ENCODE peak calls at places on chromosome 4, in seven cellular contexts. E is activated effector memory CD4-positive, alpha-beta T cell treated with Interleukin-2 at 50 U/mL for 16 hours; Q is ACHN; Y is AG08396; S is ascending aorta; G is GM23248; M is NCI-H1436 treated with DMSO at 0.1 percent for 48 hours. Z is an unnamed sample.

GRCh38 chr4:54717694-54718093 is 59.9 kb downstream of the KIT start:
- DNase-seq in Q (no peak), E (no peak), M (no peak), Y (no peak), S (no peak), G (no peak), Z (no peak)

GRCh38 chr4:98448923-98449322 is 187.7 kb downstream of the RAP1GDS1 start:
- DNase-seq in S (no peak), Q (no peak), E (peak; percentile 25), M (no peak), Y (no peak), G (no peak), Z (no peak)

GRCh38 chr4:183249854-183250253 is 70.2 kb downstream of the CLDN22 start:
- DNase-seq in Y (no peak), Q (peak; percentile 58), G (peak; percentile 66), M (no peak), S (no peak), E (no peak), Z (peak; percentile 12)

GRCh38 chr4:2289311-2289954 is 27.5 kb upstream of the MXD4 start:
- DNase-seq in Y (no peak), E (no peak), S (no peak), M (no peak), G (no peak), Q (no peak), Z (no peak)

GRCh38 chr4:183285886-183286285 is 34.2 kb downstream of the CLDN22 start:
- DNase-seq in E (no peak), Q (no peak), Y (no peak), S (no peak), M (no peak), G (no peak), Z (no peak)

GRCh38 chr4:177964061-177964460 is 521.8 kb upstream of the AGA start:
- DNase-seq in G (peak; percentile 7), E (no peak), Q (peak; percentile 1), M (no peak), S (no peak), Y (no peak), Z (no peak)

GRCh38 chr4:151786158-151786495 is 25.3 kb upstream of the GATB start:
- DNase-seq in E (no peak), M (no peak), Q (no peak), G (no peak), Y (no peak), S (no peak), Z (no peak)

GRCh38 chr4:155777971-155778710 is 19.3 kb downstream of the GUCY1B1 start:
- DNase-seq in M (no peak), Y (peak; percentile 27), Q (no peak), G (peak; percentile 30), E (no peak), S (no peak), Z (no peak)

GRCh38 chr4:86942185-86942666 is 7.4 kb downstream of the AFF1 start:
- DNase-seq in M (no peak), S (no peak), G (peak; percentile 28), E (no peak), Q (no peak), Y (no peak), Z (no peak)

GRCh38 chr4:168693750-168694470 is 197.1 kb downstream of the PALLD start:
- DNase-seq in G (peak; percentile 58), Q (no peak), Y (no peak), E (no peak), S (no peak), M (no peak), Z (no peak)

GRCh38 chr4:101217353-101218031 is 129.8 kb downstream of the PPP3CA start:
- DNase-seq in Q (no peak), S (no peak), M (no peak), Y (no peak), E (no peak), G (peak; percentile 75), Z (no peak)

GRCh38 chr4:107380836-107381438 is 339.1 kb downstream of the PAPSS1 start:
- DNase-seq in G (no peak), Q (no peak), E (no peak), Y (no peak), M (no peak), S (no peak), Z (no peak)

GRCh38 chr4:27278615-27279014 is 418.0 kb downstream of the STIM2 start:
- DNase-seq in Y (peak; percentile 4), Q (peak; percentile 30), G (peak; percentile 49), E (no peak), M (no peak), S (no peak), Z (no peak)

GRCh38 chr4:102578819-102579218 is 77.7 kb downstream of the NFKB1 start:
- DNase-seq in E (no peak), Y (no peak), M (no peak), Q (no peak), G (no peak), S (no peak), Z (no peak)

GRCh38 chr4:163976588-163976987 is 482.1 kb downstream of the TMA16 start:
- DNase-seq in S (no peak), M (no peak), Y (no peak), E (no peak), Q (no peak), G (no peak), Z (no peak)

GRCh38 chr4:165627128-165627527 is 245.9 kb upstream of the TLL1 start:
- DNase-seq in Y (no peak), E (no peak), G (no peak), S (no peak), Q (no peak), M (no peak), Z (no peak)

GRCh38 chr4:139786494-139787354 is 121.1 kb downstream of the MGST2 start:
- DNase-seq in Q (peak; percentile 13), E (no peak), Y (no peak), S (no peak), G (no peak), M (no peak), Z (no peak)

GRCh38 chr4:24256547-24256946 is 327.8 kb downstream of the DHX15 start:
- DNase-seq in Q (no peak), G (no peak), E (no peak), M (no peak), S (no peak), Y (no peak), Z (no peak)

GRCh38 chr4:53813991-53814390 is 222.7 kb upstream of the LNX1 start:
- DNase-seq in M (no peak), S (no peak), E (no peak), Q (no peak), G (peak; percentile 1), Y (no peak), Z (no peak)

GRCh38 chr4:55386840-55387239 is 8.9 kb upstream of the TMEM165 start:
- DNase-seq in Y (no peak), E (no peak), Q (no peak), S (no peak), G (no peak), M (no peak), Z (no peak)

GRCh38 chr4:7417639-7418038 is 17.1 kb downstream of the PSAPL1 start:
- DNase-seq in Q (no peak), M (no peak), E (no peak), G (no peak), Y (no peak), S (peak; percentile 5), Z (no peak)

GRCh38 chr4:117786566-117786965 is 247.7 kb upstream of the NDST3 start:
- DNase-seq in Q (no peak), M (no peak), E (no peak), S (no peak), Y (no peak), G (no peak), Z (no peak)

GRCh38 chr4:141643557-141643956 is 7.2 kb downstream of the IL15 start:
- DNase-seq in E (no peak), S (no peak), G (peak; percentile 89), Y (peak; percentile 69), Q (peak; percentile 74), M (no peak), Z (no peak)

GRCh38 chr4:60201052-60201673 is 999.0 kb upstream of the ADGRL3 start:
- DNase-seq in Y (peak; percentile 31), Q (peak; percentile 47), S (no peak), E (no peak), G (peak; percentile 60), M (peak; percentile 6), Z (no peak)

GRCh38 chr4:42638993-42639392 is 17.9 kb downstream of the ATP8A1 start:
- DNase-seq in G (no peak), E (no peak), Y (no peak), M (no peak), S (no peak), Q (no peak), Z (no peak)

GRCh38 chr4:128241425-128241913 is 46.1 kb downstream of the PGRMC2 start:
- DNase-seq in E (no peak), S (no peak), Y (peak; percentile 68), M (no peak), Q (peak; percentile 49), G (peak; percentile 93), Z (no peak)

GRCh38 chr4:182881928-182882327 is 35.3 kb downstream of the DCTD start:
- DNase-seq in Q (no peak), E (no peak), M (no peak), S (no peak), Y (no peak), G (no peak), Z (no peak)

GRCh38 chr4:1565598-1566295 is 118.4 kb downstream of the FAM53A start:
- DNase-seq in Y (no peak), S (no peak), M (no peak), E (no peak), Q (no peak), G (no peak), Z (no peak)

GRCh38 chr4:152165146-152165545 is 370.7 kb downstream of the FBXW7 start:
- DNase-seq in Q (no peak), G (peak; percentile 30), Y (no peak), E (no peak), M (no peak), S (no peak), Z (no peak)

GRCh38 chr4:121139533-121140222 is 24.4 kb downstream of the TNIP3 start:
- DNase-seq in G (peak; percentile 68), Q (no peak), Y (no peak), S (no peak), M (no peak), E (no peak), Z (no peak)

GRCh38 chr4:33715996-33716395 is 2528.3 kb downstream of the ARAP2 start:
- DNase-seq in E (no peak), Y (peak; percentile 2), S (no peak), M (no peak), Q (peak; percentile 2), G (peak; percentile 90), Z (no peak)